ENCODE peak calls at places on chromosomes 2 and 18, in four cellular contexts. L is K562, T is HepG2, N is WTC11. R is an unnamed sample.

GRCh38 chr2:149291881-149292280 is 38.5 kb upstream of the LYPD6 start:
- DNase-seq in L (no peak), T (no peak), N (no peak), R (no peak)

GRCh38 chr18:39529358-39529757 is 1963.8 kb upstream of the CELF4 start:
- DNase-seq in L (no peak), T (no peak), N (no peak), R (no peak)

GRCh38 chr2:157727693-157728092 is 99.0 kb upstream of the ACVR1C start:
- DNase-seq in L (no peak), T (no peak), N (no peak), R (no peak)

GRCh38 chr2:36993841-36994620 is 27.7 kb upstream of the STRN start:
- DNase-seq in L (no peak), T (no peak), N (no peak), R (no peak)

GRCh38 chr2:1642066-1642861 is 102.1 kb downstream of the PXDN start:
- DNase-seq in L (no peak), T (no peak), N (no peak), R (no peak)

GRCh38 chr2:7572460-7572859 is 655.2 kb downstream of the RNF144A start:
- DNase-seq in L (no peak), T (no peak), N (no peak), R (no peak)

GRCh38 chr2:96087130-96087529 is 29.2 kb downstream of the ADRA2B start:
- DNase-seq in L (no peak), T (no peak), N (no peak), R (no peak)

GRCh38 chr2:85585781-85586105 is 1.5 kb downstream of the VAMP5 start:
- DNase-seq in L (no peak), T (no peak), N (no peak), R (no peak)

GRCh38 chr2:130241041-130241707 is 42.9 kb upstream of the TUBA3E start:
- DNase-seq in L (no peak), T (peak; percentile 76), N (no peak), R (peak; percentile 96)

GRCh38 chr18:21444465-21445023 is 156.0 kb downstream of the ESCO1 start:
- DNase-seq in L (peak; percentile 19), T (peak; percentile 54), N (peak; percentile 47), R (peak; percentile 64)

GRCh38 chr2:232761301-232761907 is 15.0 kb downstream of the KCNJ13 start:
- DNase-seq in L (no peak), T (peak; percentile 46), N (no peak), R (peak; percentile 28)

GRCh38 chr2:67015681-67016080 is 381.5 kb upstream of the ETAA1 start:
- DNase-seq in L (no peak), T (no peak), N (no peak), R (no peak)

GRCh38 chr2:78606895-78607294 is 418.6 kb upstream of the REG3G start:
- DNase-seq in L (no peak), T (no peak), N (no peak), R (no peak)

GRCh38 chr2:240626531-240627300 is 1.4 kb downstream of the GPR35 start:
- DNase-seq in L (no peak), T (peak; percentile 92), N (peak; percentile 16), R (no peak)

GRCh38 chr2:181190711-181191110 is 210.3 kb downstream of the UBE2E3 start:
- DNase-seq in L (no peak), T (no peak), N (no peak), R (no peak)

GRCh38 chr2:235990344-235990743 is 177.8 kb downstream of the GBX2 start:
- DNase-seq in L (no peak), T (no peak), N (no peak), R (no peak)

GRCh38 chr2:106120432-106120831 is 73.7 kb downstream of the UXS1 start:
- DNase-seq in L (no peak), T (no peak), N (no peak), R (no peak)

GRCh38 chr2:231124833-231125232 is at the start of gene HTR2B:
- DNase-seq in L (no peak), T (no peak), N (no peak), R (no peak)

GRCh38 chr18:27007880-27008279 is 142.4 kb upstream of the AQP4 start:
- DNase-seq in L (no peak), T (no peak), N (no peak), R (no peak)

GRCh38 chr2:209368406-209368805 is 55.4 kb upstream of the MAP2 start:
- DNase-seq in L (no peak), T (no peak), N (no peak), R (no peak)

GRCh38 chr2:62330959-62331358 is 135.0 kb downstream of the B3GNT2 start:
- DNase-seq in L (no peak), T (no peak), N (no peak), R (no peak)

GRCh38 chr18:74778191-74778847 is 180.6 kb downstream of the ZNF407 start:
- DNase-seq in L (no peak), T (no peak), N (no peak), R (no peak)

GRCh38 chr2:239758325-239758877 is 266.7 kb downstream of the NDUFA10 start:
- DNase-seq in L (no peak), T (no peak), N (no peak), R (no peak)

GRCh38 chr2:202014328-202015034 is 19.2 kb upstream of the FZD7 start:
- DNase-seq in L (no peak), T (no peak), N (no peak), R (no peak)

GRCh38 chr2:242029422-242030225 is 160.1 kb downstream of the RTP5 start:
- DNase-seq in L (no peak), T (no peak), N (no peak), R (no peak)

GRCh38 chr2:242031481-242032019 is 162.0 kb downstream of the RTP5 start:
- DNase-seq in L (no peak), T (no peak), N (no peak), R (no peak)

GRCh38 chr2:242032780-242033656 is 163.5 kb downstream of the RTP5 start:
- DNase-seq in L (no peak), T (no peak), N (no peak), R (no peak)

GRCh38 chr2:242030226-242030575 is 160.7 kb downstream of the RTP5 start:
- DNase-seq in L (no peak), T (no peak), N (no peak), R (no peak)

DNA sequence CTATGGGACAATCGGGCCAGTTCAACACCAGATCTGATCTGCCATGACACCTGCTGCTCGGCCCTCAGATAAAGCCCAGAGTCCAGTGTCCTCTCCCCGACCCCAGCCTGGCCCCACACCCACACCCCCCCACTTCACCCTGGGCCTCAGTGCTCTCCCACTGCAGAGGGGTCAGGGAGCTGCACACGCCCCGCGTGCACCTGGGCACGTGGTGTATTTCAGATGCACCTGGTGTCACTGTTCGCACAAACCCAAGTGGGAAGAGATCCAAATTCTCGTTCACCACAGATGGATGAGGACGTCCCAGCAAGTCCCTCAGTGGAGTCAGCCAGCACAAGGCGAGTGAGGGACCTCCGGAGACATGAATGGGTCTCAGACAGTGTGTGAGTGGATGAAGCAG is 161.3 kb downstream of the RTP5 start:
- DNase-seq in L (no peak), T (no peak), N (no peak), R (no peak)
- TF ChIP-seq SP1 in L (no peak), T (no peak), N (no peak), R (no peak)

DNA sequence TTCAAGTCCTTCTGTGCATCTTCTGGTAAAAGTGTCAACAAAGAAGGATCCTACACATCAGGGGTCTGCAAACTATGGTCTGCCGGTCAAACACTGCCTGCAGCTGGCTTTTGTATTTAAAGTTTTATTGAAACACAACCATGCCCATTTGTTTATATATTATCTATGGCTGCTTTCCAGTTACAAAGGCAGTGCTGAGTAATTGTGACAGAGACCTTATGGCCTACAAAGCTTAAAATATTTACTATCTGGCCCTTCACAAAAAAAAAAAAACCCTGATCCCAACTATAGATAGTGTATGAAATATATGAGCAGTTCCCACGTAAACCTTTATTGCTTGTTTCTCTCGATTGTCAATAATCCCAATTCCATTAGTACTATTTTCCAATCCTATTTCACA is 101.4 kb downstream of the RBMS1 start:
- DNase-seq in L (no peak), T (no peak), N (no peak), R (no peak)
- TF ChIP-seq SP1 in L (no peak), T (no peak), N (no peak), R (no peak)

GRCh38 chr2:230069418-230069817 is 694 bp upstream of the SLC16A14 start:
- DNase-seq in L (no peak), T (no peak), N (no peak), R (no peak)

GRCh38 chr2:230067990-230068657 is 600 bp downstream of the SLC16A14 start:
- DNase-seq in L (no peak), T (no peak), N (peak; percentile 64), R (no peak)

GRCh38 chr2:230071421-230071820 is 2.7 kb upstream of the SLC16A14 start:
- DNase-seq in L (no peak), T (no peak), N (no peak), R (no peak)

GRCh38 chr2:230068658-230069080 is at the start of gene SLC16A14:
- DNase-seq in L (no peak), T (no peak), N (no peak), R (peak; percentile 63)
- TF ChIP-seq SP1 in L (no peak), T (no peak), N (no peak), R (no peak)

GRCh38 chr2:216829533-216829932 is 30.3 kb downstream of the TNP1 start:
- DNase-seq in L (no peak), T (no peak), N (no peak), R (no peak)

GRCh38 chr2:216833076-216833475 is 26.8 kb downstream of the TNP1 start:
- DNase-seq in L (no peak), T (no peak), N (no peak), R (no peak)

GRCh38 chr2:216827073-216827725 is 32.7 kb downstream of the TNP1 start:
- DNase-seq in L (no peak), T (no peak), N (no peak), R (no peak)

DNA sequence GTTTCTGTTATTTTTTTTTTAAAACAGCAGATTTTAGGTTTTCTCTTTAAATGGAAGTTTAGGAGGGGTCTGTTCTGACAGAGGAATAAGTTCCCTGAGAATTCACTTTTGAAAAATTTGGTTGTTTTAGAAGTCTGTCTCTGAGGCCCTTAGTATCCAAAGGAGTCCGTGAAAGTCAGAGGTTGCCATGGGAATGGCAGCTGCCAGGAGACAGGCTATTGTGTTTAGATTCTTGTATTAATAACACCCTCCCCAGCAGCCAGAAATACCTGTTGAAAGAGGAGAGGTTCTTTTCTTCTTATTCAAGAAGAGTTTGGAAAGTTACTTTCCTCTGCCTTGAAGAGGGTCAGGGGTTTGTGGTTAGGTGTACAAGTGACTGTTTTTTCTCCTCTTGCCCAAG is 29.5 kb downstream of the TNP1 start:
- DNase-seq in L (no peak), T (no peak), N (no peak), R (no peak)
- TF ChIP-seq SP1 in L (no peak), T (no peak), N (no peak), R (no peak)

R was measured in HCT116.